ENCODE peak calls at places on chromosomes 4 and X, in five cellular contexts. R, E, V, Z and C are unnamed samples.

GRCh38 chrX:117838581-117839331 is 277.9 kb downstream of the KLHL13 start:
- DNase-seq in R (no peak), E (no peak), V (no peak), Z (no peak), C (no peak)

GRCh38 chrX:69424910-69425309 is 79.2 kb upstream of the NALF2 start:
- DNase-seq in R (no peak), E (no peak), V (no peak), Z (no peak), C (no peak)

GRCh38 chr4:6331018-6331417 is 61.4 kb downstream of the WFS1 start:
- DNase-seq in R (no peak), E (no peak), V (no peak), Z (peak; percentile 25), C (no peak)

GRCh38 chrX:36957425-36958328 is 50.5 kb upstream of the FAM47C start:
- DNase-seq in R (no peak), E (no peak), V (no peak), Z (no peak), C (no peak)

GRCh38 chr4:38046735-38047487 is 86.7 kb downstream of the PTTG2 start:
- DNase-seq in R (no peak), E (no peak), V (peak; percentile 52), Z (peak; percentile 25), C (no peak)

GRCh38 chrX:75887833-75888232 is 102.8 kb upstream of the MAGEE2 start:
- DNase-seq in R (no peak), E (no peak), V (no peak), Z (no peak), C (no peak)

GRCh38 chr4:152556283-152556682 is 20.4 kb upstream of the FBXW7 start:
- DNase-seq in R (no peak), E (no peak), V (no peak), Z (no peak), C (no peak)

GRCh38 chr4:76147454-76148141 is 599 bp downstream of the NUP54 start:
- DNase-seq in R (peak; percentile 52), E (no peak), V (peak; percentile 62), Z (peak; percentile 52), C (no peak)

GRCh38 chrX:37434362-37434761 is 85.2 kb downstream of the PRRG1 start:
- DNase-seq in R (no peak), E (no peak), V (no peak), Z (no peak), C (no peak)

GRCh38 chr4:8544741-8545438 is 35.3 kb upstream of the GPR78 start:
- DNase-seq in R (no peak), E (peak; percentile 40), V (no peak), Z (peak; percentile 24), C (no peak)

GRCh38 chrX:25131055-25131454 is 115.3 kb upstream of the ARX start:
- DNase-seq in R (no peak), E (no peak), V (peak; percentile 3), Z (no peak), C (no peak)

GRCh38 chrX:115393271-115393670 is 103.8 kb downstream of the LUZP4 start:
- DNase-seq in R (no peak), E (no peak), V (peak; percentile 6), Z (peak; percentile 43), C (no peak)

GRCh38 chr4:101921370-101921769 is 130.8 kb downstream of the BANK1 start:
- DNase-seq in R (no peak), E (no peak), V (no peak), Z (no peak), C (no peak)

GRCh38 chrX:110082156-110082555 is 79.2 kb downstream of the TMEM164 start:
- DNase-seq in R (no peak), E (no peak), V (peak; percentile 64), Z (peak; percentile 77), C (no peak)

GRCh38 chr4:48196758-48197504 is 62.9 kb upstream of the TXK start:
- DNase-seq in R (no peak), E (no peak), V (no peak), Z (no peak), C (peak; percentile 74)

GRCh38 chr4:24568425-24568824 is 15.9 kb downstream of the DHX15 start:
- DNase-seq in R (no peak), E (no peak), V (no peak), Z (peak; percentile 66), C (no peak)

GRCh38 chr4:7383251-7383650 is 51.5 kb downstream of the PSAPL1 start:
- DNase-seq in R (no peak), E (no peak), V (no peak), Z (no peak), C (no peak)

GRCh38 chrX:110401142-110401541 is 42.5 kb downstream of the RTL9 start:
- DNase-seq in R (no peak), E (no peak), V (no peak), Z (no peak), C (no peak)

GRCh38 chr4:36411338-36411737 is 129.9 kb downstream of the DTHD1 start:
- DNase-seq in R (no peak), E (no peak), V (no peak), Z (no peak), C (no peak)

GRCh38 chr4:173367285-173367684 is 3.5 kb upstream of the SAP30 start:
- DNase-seq in R (no peak), E (no peak), V (peak; percentile 21), Z (no peak), C (no peak)

GRCh38 chrX:429266-429825 is 42.6 kb upstream of the PPP2R3B start:
- DNase-seq in R (no peak), E (no peak), V (no peak), Z (no peak), C (no peak)

GRCh38 chr4:174214102-174214878 is 69.2 kb downstream of the FBXO8 start:
- DNase-seq in R (no peak), E (no peak), V (no peak), Z (no peak), C (no peak)

GRCh38 chr4:139774759-139775487 is 109.3 kb downstream of the MGST2 start:
- DNase-seq in R (no peak), E (no peak), V (no peak), Z (no peak), C (no peak)

GRCh38 chr4:141134051-141134450 is 782 bp upstream of the RNF150 start:
- DNase-seq in R (no peak), E (no peak), V (peak; percentile 24), Z (peak; percentile 42), C (no peak)

GRCh38 chr4:6201580-6202091 is 1.3 kb upstream of the JAKMIP1 start:
- DNase-seq in R (peak; percentile 38), E (no peak), V (no peak), Z (no peak), C (peak; percentile 72)

GRCh38 chr4:84956014-84956413 is 10.5 kb downstream of the WDFY3 start:
- DNase-seq in R (no peak), E (no peak), V (no peak), Z (no peak), C (no peak)

GRCh38 chr4:71380721-71381120 is 41.9 kb downstream of the SLC4A4 start:
- DNase-seq in R (no peak), E (no peak), V (no peak), Z (peak; percentile 65), C (no peak)

DNA sequence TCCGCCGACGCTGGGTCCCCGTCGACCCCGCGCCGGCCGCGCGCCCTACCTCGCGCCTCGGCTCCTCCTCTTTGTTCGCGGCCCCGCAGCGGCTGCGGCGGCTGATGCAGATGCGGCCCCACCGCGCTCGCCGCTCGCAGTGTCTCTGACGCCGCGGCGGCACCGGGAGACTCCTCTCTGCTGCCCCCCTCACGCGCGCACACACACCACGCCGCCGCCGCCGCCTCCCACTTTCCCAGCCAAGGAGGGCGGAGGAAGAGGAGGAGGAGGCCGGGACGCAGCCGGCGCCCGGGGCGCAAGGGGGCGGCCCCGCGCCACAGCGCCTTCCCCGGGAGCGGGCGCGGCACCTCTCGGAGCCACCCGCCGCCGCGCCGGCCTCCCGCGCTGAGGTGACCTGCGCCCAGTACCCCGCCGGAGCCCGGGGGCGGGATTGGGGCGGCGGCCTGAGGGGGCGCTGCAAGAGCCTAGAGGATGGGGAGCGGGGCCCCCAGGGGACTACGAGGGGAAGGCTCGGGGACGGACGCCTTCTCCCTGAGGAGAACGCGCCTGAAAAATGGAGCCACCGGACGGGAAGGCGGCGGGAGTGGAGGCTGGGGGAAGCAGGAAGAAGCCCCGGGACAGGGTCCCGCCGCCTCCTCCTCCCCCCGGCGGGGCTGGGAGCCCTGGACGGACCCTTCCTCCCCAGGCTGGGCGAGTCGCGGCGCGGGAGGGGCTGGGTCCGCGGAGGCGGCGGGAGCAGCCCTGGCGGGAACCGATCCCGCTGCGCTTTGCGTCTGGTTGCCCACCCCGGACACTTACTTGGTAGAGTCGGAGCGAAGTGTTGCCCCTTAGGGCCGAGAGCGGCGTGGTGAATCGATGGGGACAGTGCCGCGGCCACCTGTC is at the start of gene SH3RF1:
- DNase-seq in R (peak; percentile 86), E (peak; percentile 91), V (peak; percentile 92), Z (peak; percentile 94), C (no peak)
- TF ChIP-seq CTCF in R (peak; percentile 17), E (peak; percentile 61), V (no peak), Z (no peak), C (peak; percentile 37)

DNA sequence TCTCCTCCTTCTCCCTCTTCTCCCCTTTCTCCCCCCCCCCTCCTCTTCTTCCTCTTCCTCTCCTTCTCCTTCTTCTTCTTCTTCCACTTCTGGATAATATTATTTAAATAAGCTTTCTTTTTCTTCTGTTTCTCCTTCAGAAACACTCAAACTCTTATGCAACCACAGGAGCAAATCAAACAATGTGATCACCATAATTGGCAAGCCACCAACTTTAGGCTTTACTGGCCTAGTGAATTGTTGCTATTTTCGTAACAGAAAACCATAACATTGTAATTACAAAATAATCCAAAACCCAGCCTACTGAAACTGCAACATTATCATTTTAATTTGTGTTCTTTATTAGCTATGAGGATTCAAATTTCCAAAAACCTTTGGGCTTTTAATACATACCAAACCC is 14.3 kb downstream of the DCAF8L1 start:
- DNase-seq in R (no peak), E (no peak), V (no peak), Z (peak; percentile 0), C (no peak)
- TF ChIP-seq CTCF in R (no peak), E (no peak), V (no peak), Z (no peak), C (no peak)

GRCh38 chr4:3783691-3784306 is 17.6 kb downstream of the ADRA2C start:
- DNase-seq in R (no peak), E (no peak), V (no peak), Z (no peak), C (no peak)
- TF ChIP-seq CTCF in R (no peak), E (no peak), V (peak; percentile 10), Z (peak; percentile 14), C (peak; percentile 29)

GRCh38 chr4:5048721-5049120 is 2.6 kb upstream of the STK32B start:
- DNase-seq in R (no peak), E (no peak), V (no peak), Z (no peak), C (no peak)

GRCh38 chr4:5051692-5052423 is 578 bp downstream of the STK32B start:
- DNase-seq in R (no peak), E (no peak), V (no peak), Z (peak; percentile 40), C (no peak)

GRCh38 chr4:5051210-5051691 is at the start of gene STK32B:
- DNase-seq in R (peak; percentile 64), E (peak; percentile 57), V (peak; percentile 56), Z (peak; percentile 85), C (no peak)

GRCh38 chr4:5052424-5052702 is 1.1 kb downstream of the STK32B start:
- DNase-seq in R (no peak), E (no peak), V (no peak), Z (no peak), C (no peak)

DNA sequence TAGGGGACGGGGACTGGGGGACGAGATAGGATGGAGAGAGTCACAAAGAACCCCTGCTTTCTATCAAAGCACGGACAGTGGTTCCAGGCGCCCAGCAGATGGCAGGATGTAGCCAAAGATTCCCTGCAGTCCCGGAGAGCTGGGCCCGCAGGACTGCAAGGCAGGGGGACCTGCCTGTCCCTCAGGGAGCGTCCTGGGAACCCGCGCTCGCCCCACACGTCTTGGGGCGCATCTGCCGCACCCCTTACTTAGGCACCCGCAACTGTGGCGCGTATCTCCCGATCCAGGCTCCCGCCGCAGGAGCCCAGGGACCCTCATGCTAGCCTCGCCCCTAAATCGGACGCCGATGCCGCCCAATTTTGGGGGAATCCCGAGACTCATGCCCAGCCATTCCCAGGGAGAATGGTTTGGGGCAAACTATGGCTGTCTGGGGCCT is 742 bp upstream of the STK32B start:
- DNase-seq in R (peak; percentile 77), E (peak; percentile 56), V (peak; percentile 68), Z (peak; percentile 81), C (no peak)
- TF ChIP-seq CTCF in R (peak; percentile 66), E (peak; percentile 45), V (peak; percentile 89), Z (peak; percentile 85), C (peak; percentile 67)